ENCODE peak calls at places on chromosomes 13 and 19, in nine cellular contexts. M is ureter; A is SJSA1; F is bronchial epithelial cell; X is posterior vena cava; W is EH; O is GM04504; H is stimulated activated CD8-positive, alpha-beta memory T cell treated with anti-CD3 and anti-CD28 coated beads, Interleukin-12 subunit alpha, Interleukin-12 subunit beta, amount 100 ng/mL, for 4 hours; C is NCI-H345. G is an unnamed sample.

GRCh38 chr13:25117312-25117711 is 21.4 kb downstream of the PABPC3 start:
- DNase-seq in M (no peak), A (no peak), F (no peak), X (no peak), W (no peak), O (no peak), H (no peak), C (no peak), G (no peak)

GRCh38 chr13:44107357-44108121 is 227.8 kb downstream of the LACC1 start:
- DNase-seq in M (no peak), A (no peak), F (peak; percentile 89), X (no peak), W (no peak), O (no peak), H (no peak), C (no peak), G (no peak)

GRCh38 chr19:6891761-6892385 is 4.5 kb downstream of the ADGRE1 start:
- DNase-seq in M (no peak), A (no peak), F (no peak), X (no peak), W (no peak), O (no peak), H (no peak), C (no peak), G (no peak)

GRCh38 chr13:80901111-80902014 is 560.4 kb upstream of the SPRY2 start:
- DNase-seq in M (no peak), A (no peak), F (no peak), X (no peak), W (no peak), O (no peak), H (no peak), C (no peak), G (no peak)

GRCh38 chr13:76812206-76812882 is 73.9 kb downstream of the KCTD12 start:
- DNase-seq in M (no peak), A (no peak), F (no peak), X (peak; percentile 75), W (peak; percentile 19), O (peak; percentile 78), H (no peak), C (no peak), G (no peak)

GRCh38 chr19:46392252-46392801 is 21.0 kb downstream of the CCDC8 start:
- DNase-seq in M (no peak), A (peak; percentile 75), F (no peak), X (peak; percentile 80), W (peak; percentile 76), O (peak; percentile 53), H (no peak), C (no peak), G (no peak)

GRCh38 chr13:74528751-74529513 is 394.7 kb upstream of the KLF12 start:
- DNase-seq in M (no peak), A (no peak), F (peak; percentile 72), X (no peak), W (no peak), O (no peak), H (no peak), C (no peak), G (no peak)

GRCh38 chr19:1942078-1942933 is 1.3 kb downstream of the CSNK1G2 start:
- DNase-seq in M (peak; percentile 84), A (peak; percentile 80), F (peak; percentile 60), X (peak; percentile 91), W (peak; percentile 74), O (peak; percentile 40), H (peak; percentile 65), C (peak; percentile 62), G (peak; percentile 77)

GRCh38 chr19:48491793-48492123 is 19.9 kb downstream of the LMTK3 start:
- DNase-seq in M (peak; percentile 45), A (no peak), F (no peak), X (no peak), W (no peak), O (no peak), H (no peak), C (no peak), G (no peak)

GRCh38 chr13:111472559-111473460 is 152.4 kb downstream of the TEX29 start:
- DNase-seq in M (no peak), A (peak; percentile 57), F (no peak), X (peak; percentile 61), W (no peak), O (no peak), H (no peak), C (no peak), G (no peak)

GRCh38 chr13:45015300-45015699 is 26.0 kb downstream of the GPALPP1 start:
- DNase-seq in M (no peak), A (no peak), F (peak; percentile 12), X (no peak), W (no peak), O (no peak), H (no peak), C (no peak), G (no peak)

GRCh38 chr13:110237895-110238294 is 69.1 kb downstream of the COL4A1 start:
- DNase-seq in M (no peak), A (no peak), F (no peak), X (no peak), W (peak; percentile 70), O (no peak), H (no peak), C (no peak), G (no peak)

GRCh38 chr19:46201413-46202310 is 27.9 kb upstream of the IGFL1 start:
- DNase-seq in M (no peak), A (no peak), F (no peak), X (no peak), W (peak; percentile 67), O (no peak), H (no peak), C (no peak), G (no peak)

GRCh38 chr13:73671011-73671410 is 463.2 kb downstream of the KLF12 start:
- DNase-seq in M (no peak), A (no peak), F (peak; percentile 70), X (no peak), W (no peak), O (no peak), H (no peak), C (no peak), G (no peak)

GRCh38 chr13:73702419-73703071 is 431.7 kb downstream of the KLF12 start:
- DNase-seq in M (no peak), A (no peak), F (peak; percentile 92), X (no peak), W (no peak), O (no peak), H (no peak), C (no peak), G (no peak)

GRCh38 chr13:70579941-70580340 is 471.7 kb upstream of the KLHL1 start:
- DNase-seq in M (no peak), A (no peak), F (no peak), X (no peak), W (no peak), O (no peak), H (no peak), C (no peak), G (no peak)

GRCh38 chr13:24217601-24218281 is 57.2 kb downstream of the SPATA13 start:
- DNase-seq in M (no peak), A (no peak), F (no peak), X (no peak), W (peak; percentile 22), O (no peak), H (no peak), C (peak; percentile 14), G (no peak)